ENCODE peak calls at places on chromosomes 1 and 21, in five cellular contexts. One of them, this sample, is unnamed.

GRCh38 chr1:73401666-73402065 is 796.3 kb downstream of the LRRIQ3 start:
- DNase-seq in psoas muscle: no peak
- DNase-seq in dorsolateral prefrontal cortex: no peak
- DNase-seq in mammary epithelial cell: no peak
- DNase-seq in progenitor cell of endocrine pancreas: no peak
- DNase-seq in this sample: no peak

GRCh38 chr1:205317311-205317917 is 4.1 kb downstream of the NUAK2 start:
- DNase-seq in psoas muscle: peak
- DNase-seq in dorsolateral prefrontal cortex: no peak
- DNase-seq in mammary epithelial cell: peak
- DNase-seq in progenitor cell of endocrine pancreas: no peak
- DNase-seq in this sample: no peak

GRCh38 chr1:156692958-156693857 is 12.2 kb downstream of the CRABP2 start:
- DNase-seq in psoas muscle: no peak
- DNase-seq in dorsolateral prefrontal cortex: no peak
- DNase-seq in mammary epithelial cell: peak
- DNase-seq in progenitor cell of endocrine pancreas: peak
- DNase-seq in this sample: no peak

GRCh38 chr1:64033667-64034215 is 169.7 kb upstream of the UBE2U start:
- DNase-seq in psoas muscle: no peak
- DNase-seq in dorsolateral prefrontal cortex: no peak
- DNase-seq in mammary epithelial cell: no peak
- DNase-seq in progenitor cell of endocrine pancreas: no peak
- DNase-seq in this sample: no peak

GRCh38 chr1:155324717-155325595 is 4.3 kb downstream of the RUSC1 start:
- DNase-seq in psoas muscle: peak
- DNase-seq in dorsolateral prefrontal cortex: peak
- DNase-seq in mammary epithelial cell: peak
- DNase-seq in progenitor cell of endocrine pancreas: peak
- DNase-seq in this sample: no peak

GRCh38 chr1:26215246-26215645 is 18.8 kb upstream of the CEP85 start:
- DNase-seq in psoas muscle: no peak
- DNase-seq in dorsolateral prefrontal cortex: no peak
- DNase-seq in mammary epithelial cell: no peak
- DNase-seq in progenitor cell of endocrine pancreas: no peak
- DNase-seq in this sample: no peak

GRCh38 chr1:223515416-223515815 is 122.2 kb downstream of the CCDC185 start:
- DNase-seq in psoas muscle: no peak
- DNase-seq in dorsolateral prefrontal cortex: no peak
- DNase-seq in mammary epithelial cell: no peak
- DNase-seq in progenitor cell of endocrine pancreas: no peak
- DNase-seq in this sample: no peak

GRCh38 chr1:206591236-206591635 is 21.0 kb downstream of the EIF2D start:
- DNase-seq in psoas muscle: no peak
- DNase-seq in dorsolateral prefrontal cortex: no peak
- DNase-seq in mammary epithelial cell: no peak
- DNase-seq in progenitor cell of endocrine pancreas: no peak
- DNase-seq in this sample: no peak

GRCh38 chr1:53390261-53390660 is 62.4 kb upstream of the LRP8 start:
- DNase-seq in psoas muscle: peak
- DNase-seq in dorsolateral prefrontal cortex: peak
- DNase-seq in mammary epithelial cell: no peak
- DNase-seq in progenitor cell of endocrine pancreas: no peak
- DNase-seq in this sample: no peak

GRCh38 chr1:25997759-25998074 is at the start of gene PAFAH2:
- DNase-seq in psoas muscle: peak
- DNase-seq in dorsolateral prefrontal cortex: no peak
- DNase-seq in mammary epithelial cell: no peak
- DNase-seq in progenitor cell of endocrine pancreas: no peak
- DNase-seq in this sample: no peak

GRCh38 chr1:40906781-40907400 is 44.7 kb upstream of the CITED4 start:
- DNase-seq in psoas muscle: no peak
- DNase-seq in dorsolateral prefrontal cortex: no peak
- DNase-seq in mammary epithelial cell: no peak
- DNase-seq in progenitor cell of endocrine pancreas: no peak
- DNase-seq in this sample: no peak

GRCh38 chr1:175273656-175274055 is 81.1 kb upstream of the KIAA0040 start:
- DNase-seq in psoas muscle: no peak
- DNase-seq in dorsolateral prefrontal cortex: no peak
- DNase-seq in mammary epithelial cell: no peak
- DNase-seq in progenitor cell of endocrine pancreas: no peak
- DNase-seq in this sample: no peak

GRCh38 chr1:54922921-54923421 is 36.0 kb upstream of the DHCR24 start:
- DNase-seq in psoas muscle: peak
- DNase-seq in dorsolateral prefrontal cortex: no peak
- DNase-seq in mammary epithelial cell: peak
- DNase-seq in progenitor cell of endocrine pancreas: no peak
- DNase-seq in this sample: no peak

GRCh38 chr21:46188226-46189212 is 4.3 kb upstream of the SPATC1L start:
- DNase-seq in psoas muscle: peak
- DNase-seq in dorsolateral prefrontal cortex: peak
- DNase-seq in mammary epithelial cell: peak
- DNase-seq in progenitor cell of endocrine pancreas: no peak
- DNase-seq in this sample: peak

GRCh38 chr1:185044387-185044786 is 971 bp upstream of the RNF2 start:
- DNase-seq in psoas muscle: no peak
- DNase-seq in dorsolateral prefrontal cortex: no peak
- DNase-seq in mammary epithelial cell: no peak
- DNase-seq in progenitor cell of endocrine pancreas: no peak
- DNase-seq in this sample: no peak

GRCh38 chr21:34764715-34765284 is 96.0 kb downstream of the CLIC6 start:
- DNase-seq in psoas muscle: no peak
- DNase-seq in dorsolateral prefrontal cortex: no peak
- DNase-seq in mammary epithelial cell: no peak
- DNase-seq in progenitor cell of endocrine pancreas: no peak
- DNase-seq in this sample: no peak

GRCh38 chr21:34765619-34766018 is 96.8 kb downstream of the CLIC6 start:
- DNase-seq in psoas muscle: no peak
- DNase-seq in dorsolateral prefrontal cortex: no peak
- DNase-seq in mammary epithelial cell: no peak
- DNase-seq in progenitor cell of endocrine pancreas: no peak
- DNase-seq in this sample: no peak

GRCh38 chr21:34761758-34762330 is 93.0 kb downstream of the CLIC6 start:
- DNase-seq in psoas muscle: no peak
- DNase-seq in dorsolateral prefrontal cortex: no peak
- DNase-seq in mammary epithelial cell: no peak
- DNase-seq in progenitor cell of endocrine pancreas: no peak
- DNase-seq in this sample: no peak

GRCh38 chr21:34766862-34767261 is 98.1 kb downstream of the CLIC6 start:
- DNase-seq in psoas muscle: no peak
- DNase-seq in dorsolateral prefrontal cortex: no peak
- DNase-seq in mammary epithelial cell: no peak
- DNase-seq in progenitor cell of endocrine pancreas: no peak
- DNase-seq in this sample: no peak

DNA sequence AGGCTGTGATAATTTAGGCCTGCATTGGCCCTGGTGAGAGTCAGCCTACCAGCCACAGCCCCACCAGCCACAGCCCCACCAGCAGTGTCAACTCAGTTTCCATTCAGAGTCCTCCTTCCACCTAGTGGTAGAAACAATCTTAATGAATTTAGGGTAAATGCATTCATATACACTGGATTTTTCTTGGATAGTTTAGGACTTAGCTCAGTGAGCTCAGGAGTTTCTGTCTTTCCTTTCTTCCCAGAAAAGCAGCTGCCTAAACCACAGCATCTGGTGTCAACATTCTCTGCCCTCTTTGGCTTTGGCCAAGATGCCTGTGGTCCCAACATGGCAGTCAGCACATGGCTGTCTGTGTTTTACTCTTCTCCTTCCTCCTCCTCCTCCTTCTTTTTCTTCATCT is 94.0 kb downstream of the CLIC6 start:
- DNase-seq in psoas muscle: no peak
- DNase-seq in dorsolateral prefrontal cortex: no peak
- DNase-seq in mammary epithelial cell: no peak
- DNase-seq in progenitor cell of endocrine pancreas: no peak
- DNase-seq in this sample: no peak
- TF ChIP-seq CTCF in psoas muscle: no peak
- TF ChIP-seq CTCF in dorsolateral prefrontal cortex: no peak
- TF ChIP-seq CTCF in mammary epithelial cell: no peak
- TF ChIP-seq CTCF in progenitor cell of endocrine pancreas: no peak
- TF ChIP-seq CTCF in this sample: no peak

DNA sequence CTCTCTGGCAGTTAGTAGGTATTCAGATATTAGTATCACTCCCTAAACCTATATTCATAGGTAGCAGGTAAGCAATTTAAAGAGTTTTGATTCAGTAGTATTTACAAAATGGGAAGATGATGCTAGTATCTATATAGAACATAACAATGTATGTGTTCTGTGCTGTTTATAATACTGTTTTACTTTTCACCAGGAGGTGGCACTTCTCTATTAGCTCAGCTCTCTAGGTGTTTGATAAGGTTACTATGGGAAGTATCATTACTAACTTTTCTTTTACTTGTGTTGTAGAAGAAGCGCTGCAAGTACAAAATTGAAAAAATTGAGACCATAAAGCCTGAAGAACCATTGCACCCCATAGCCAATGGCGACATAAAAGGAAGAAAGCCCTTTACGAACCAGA is 49.4 kb upstream of the FASLG start:
- DNase-seq in psoas muscle: no peak
- DNase-seq in dorsolateral prefrontal cortex: no peak
- DNase-seq in mammary epithelial cell: peak
- DNase-seq in progenitor cell of endocrine pancreas: no peak
- DNase-seq in this sample: no peak
- TF ChIP-seq CTCF in psoas muscle: no peak
- TF ChIP-seq CTCF in dorsolateral prefrontal cortex: no peak
- TF ChIP-seq CTCF in mammary epithelial cell: peak
- TF ChIP-seq CTCF in progenitor cell of endocrine pancreas: peak
- TF ChIP-seq CTCF in this sample: no peak

GRCh38 chr1:13703558-13704485 is 3.8 kb downstream of the PRDM2 start:
- DNase-seq in psoas muscle: no peak
- DNase-seq in dorsolateral prefrontal cortex: no peak
- DNase-seq in mammary epithelial cell: no peak
- DNase-seq in progenitor cell of endocrine pancreas: no peak
- DNase-seq in this sample: no peak
- TF ChIP-seq CTCF in psoas muscle: no peak
- TF ChIP-seq CTCF in dorsolateral prefrontal cortex: no peak
- TF ChIP-seq CTCF in mammary epithelial cell: peak
- TF ChIP-seq CTCF in progenitor cell of endocrine pancreas: peak
- TF ChIP-seq CTCF in this sample: no peak

GRCh38 chr1:201933840-201934430 is 12.4 kb downstream of the LMOD1 start:
- DNase-seq in psoas muscle: no peak
- DNase-seq in dorsolateral prefrontal cortex: no peak
- DNase-seq in mammary epithelial cell: peak
- DNase-seq in progenitor cell of endocrine pancreas: no peak
- DNase-seq in this sample: no peak
- TF ChIP-seq CTCF in psoas muscle: no peak
- TF ChIP-seq CTCF in dorsolateral prefrontal cortex: no peak
- TF ChIP-seq CTCF in mammary epithelial cell: no peak
- TF ChIP-seq CTCF in progenitor cell of endocrine pancreas: no peak
- TF ChIP-seq CTCF in this sample: no peak

DNA sequence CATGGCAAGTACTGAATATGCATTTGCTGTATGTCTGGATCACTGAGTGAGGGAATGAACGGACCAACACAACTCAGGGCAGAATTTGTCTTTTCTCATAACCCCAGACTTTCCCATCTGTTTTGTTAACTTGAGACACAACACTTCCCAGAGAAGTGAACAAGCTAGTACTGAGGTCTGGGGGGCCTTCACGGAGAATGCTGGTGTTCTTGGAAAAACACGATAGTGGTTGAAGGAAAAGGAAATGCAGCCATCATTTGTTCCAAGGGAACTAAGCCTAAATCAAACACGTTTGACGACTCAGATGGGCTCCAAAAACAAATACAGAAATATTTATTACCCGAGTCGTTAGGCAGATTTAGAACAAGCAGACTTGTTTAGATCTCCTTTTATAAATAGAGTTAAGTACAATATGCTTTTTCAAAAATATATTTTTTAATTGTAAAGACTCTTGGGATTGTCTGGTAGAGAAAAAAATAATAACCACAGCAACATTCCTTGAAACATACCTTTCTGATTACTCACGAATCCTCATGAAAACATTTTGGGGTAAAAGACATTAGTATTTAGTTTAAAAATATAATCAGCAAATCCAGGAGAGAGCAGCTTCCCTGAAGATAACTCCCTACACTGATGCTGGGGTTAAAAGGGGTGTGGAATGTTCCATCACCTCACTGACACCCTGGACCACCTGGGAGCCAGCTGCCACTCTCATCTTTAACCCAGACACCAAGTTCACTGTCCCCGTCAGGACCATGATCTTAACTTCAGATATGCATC is 427.7 kb upstream of the RUNX1 start:
- DNase-seq in psoas muscle: no peak
- DNase-seq in dorsolateral prefrontal cortex: no peak
- DNase-seq in mammary epithelial cell: no peak
- DNase-seq in progenitor cell of endocrine pancreas: no peak
- DNase-seq in this sample: no peak
- TF ChIP-seq CTCF in psoas muscle: no peak
- TF ChIP-seq CTCF in dorsolateral prefrontal cortex: no peak
- TF ChIP-seq CTCF in mammary epithelial cell: no peak
- TF ChIP-seq CTCF in progenitor cell of endocrine pancreas: no peak
- TF ChIP-seq CTCF in this sample: no peak

DNA sequence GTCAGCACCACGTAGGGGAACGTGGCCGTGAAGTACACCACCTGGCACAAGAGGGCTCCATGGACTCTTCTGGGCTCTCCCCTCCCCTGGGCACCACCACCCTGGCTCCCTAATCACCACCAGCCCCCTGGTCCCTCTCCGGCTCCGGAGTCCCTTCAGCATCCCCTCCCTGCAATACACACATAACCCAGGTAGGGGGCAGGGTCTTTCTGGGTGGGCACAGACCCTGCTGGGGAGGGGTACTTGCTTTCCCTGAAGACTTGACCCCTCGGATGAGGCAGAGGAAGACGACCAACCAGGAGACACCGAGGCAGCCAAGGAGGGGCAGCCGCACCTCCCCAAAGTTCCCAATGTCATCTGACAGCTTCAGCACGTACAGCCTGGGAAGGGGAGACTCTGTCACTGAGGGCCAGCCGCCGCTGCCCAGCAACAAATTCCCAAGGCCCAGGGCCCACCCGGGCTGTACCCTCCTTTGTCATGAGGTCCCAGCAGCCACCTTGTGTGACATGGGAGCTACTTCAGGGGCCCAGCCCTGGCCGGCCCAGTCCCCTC is 11.3 kb downstream of the CCDC24 start:
- DNase-seq in psoas muscle: no peak
- DNase-seq in dorsolateral prefrontal cortex: no peak
- DNase-seq in mammary epithelial cell: no peak
- DNase-seq in progenitor cell of endocrine pancreas: no peak
- DNase-seq in this sample: no peak
- TF ChIP-seq CTCF in psoas muscle: no peak
- TF ChIP-seq CTCF in dorsolateral prefrontal cortex: no peak
- TF ChIP-seq CTCF in mammary epithelial cell: peak
- TF ChIP-seq CTCF in progenitor cell of endocrine pancreas: peak
- TF ChIP-seq CTCF in this sample: no peak

GRCh38 chr1:15420853-15421465 is 11.3 kb downstream of the EFHD2 start:
- DNase-seq in psoas muscle: no peak
- DNase-seq in dorsolateral prefrontal cortex: no peak
- DNase-seq in mammary epithelial cell: no peak
- DNase-seq in progenitor cell of endocrine pancreas: no peak
- DNase-seq in this sample: no peak
- TF ChIP-seq CTCF in psoas muscle: no peak
- TF ChIP-seq CTCF in dorsolateral prefrontal cortex: no peak
- TF ChIP-seq CTCF in mammary epithelial cell: no peak
- TF ChIP-seq CTCF in progenitor cell of endocrine pancreas: no peak
- TF ChIP-seq CTCF in this sample: no peak

GRCh38 chr1:48869116-48869893 is 92.6 kb upstream of the BEND5 start:
- DNase-seq in psoas muscle: no peak
- DNase-seq in dorsolateral prefrontal cortex: no peak
- DNase-seq in mammary epithelial cell: peak
- DNase-seq in progenitor cell of endocrine pancreas: no peak
- DNase-seq in this sample: no peak
- TF ChIP-seq CTCF in psoas muscle: no peak
- TF ChIP-seq CTCF in dorsolateral prefrontal cortex: no peak
- TF ChIP-seq CTCF in mammary epithelial cell: peak
- TF ChIP-seq CTCF in progenitor cell of endocrine pancreas: peak
- TF ChIP-seq CTCF in this sample: no peak